ENCODE peak calls at places on chromosome 5, in five cellular contexts. N, E, K, W and J are unnamed samples.

GRCh38 chr5:132905938-132906337 is 32.5 kb downstream of the LEAP2 start:
- DNase-seq in E (peak), W (peak), N (no peak), K (no peak), J (no peak)

GRCh38 chr5:153782589-153783238 is 256.0 kb downstream of the FAM114A2 start:
- DNase-seq in E (no peak), W (peak), N (no peak), K (no peak), J (no peak)

GRCh38 chr5:152622628-152623027 is 217.5 kb upstream of the NMUR2 start:
- DNase-seq in W (no peak), N (no peak), K (no peak), E (no peak), J (no peak)

GRCh38 chr5:31049933-31050704 is 143.4 kb upstream of the CDH6 start:
- DNase-seq in E (peak), W (no peak), K (no peak), N (no peak), J (no peak)

GRCh38 chr5:1892685-1893445 is 10.1 kb upstream of the IRX4 start:
- DNase-seq in K (no peak), N (no peak), E (no peak), W (no peak), J (no peak)

GRCh38 chr5:144421411-144421810 is 250.7 kb downstream of the KCTD16 start:
- DNase-seq in N (no peak), W (peak), E (no peak), K (no peak), J (no peak)

GRCh38 chr5:72817076-72817476 is 615 bp downstream of the TNPO1 start:
- DNase-seq in E (peak), W (peak), N (peak), K (peak), J (peak)

GRCh38 chr5:83955916-83956315 is 235.3 kb upstream of the HAPLN1 start:
- DNase-seq in N (no peak), E (peak), K (no peak), W (peak), J (peak)

GRCh38 chr5:96661841-96662724 is at the start of gene CAST:
- DNase-seq in N (peak), E (peak), K (peak), W (peak), J (peak)

GRCh38 chr5:93415819-93416218 is 165.2 kb downstream of the NR2F1-AS1 start:
- DNase-seq in E (no peak), N (no peak), K (no peak), W (no peak), J (no peak)

GRCh38 chr5:180787025-180787424 is 15.6 kb downstream of the MGAT1 start:
- DNase-seq in W (no peak), N (no peak), E (no peak), K (no peak), J (no peak)

GRCh38 chr5:58911270-58911669 is 328.4 kb downstream of the RAB3C start:
- DNase-seq in K (no peak), E (no peak), N (no peak), W (no peak), J (no peak)

GRCh38 chr5:759111-759741 is 25.3 kb downstream of the ZDHHC11B start:
- DNase-seq in W (peak), E (no peak), K (peak), N (peak), J (no peak)

GRCh38 chr5:167623354-167623753 is 668.1 kb upstream of the WWC1 start:
- DNase-seq in E (no peak), W (peak), K (no peak), N (no peak), J (no peak)

GRCh38 chr5:124263172-124263571 is 483.3 kb downstream of the ZNF608 start:
- DNase-seq in K (no peak), N (no peak), W (no peak), E (no peak), J (no peak)

GRCh38 chr5:50553560-50553984 is 112.5 kb upstream of the EMB start:
- DNase-seq in W (peak), N (no peak), E (no peak), K (no peak), J (no peak)

GRCh38 chr5:134445841-134446818 is 34.4 kb upstream of the CDKN2AIPNL start:
- DNase-seq in N (no peak), E (no peak), K (no peak), W (no peak), J (no peak)

GRCh38 chr5:39161578-39161977 is 57.8 kb downstream of the FYB1 start:
- DNase-seq in E (no peak), W (no peak), K (no peak), N (no peak), J (no peak)

GRCh38 chr5:93421498-93421897 is 159.5 kb downstream of the NR2F1-AS1 start:
- DNase-seq in W (no peak), N (no peak), K (no peak), E (no peak), J (no peak)

GRCh38 chr5:173477320-173478055 is 139.0 kb downstream of the BOD1 start:
- DNase-seq in E (no peak), N (no peak), W (peak), K (no peak), J (peak)

GRCh38 chr5:127586371-127586770 is 62.5 kb upstream of the CTXN3 start:
- DNase-seq in N (no peak), W (no peak), K (no peak), E (no peak), J (no peak)

GRCh38 chr5:10528056-10528816 is 35.6 kb upstream of the ANKRD33B start:
- DNase-seq in E (no peak), W (no peak), N (no peak), K (no peak), J (peak)

GRCh38 chr5:31638286-31638685 is 645 bp upstream of the PDZD2 start:
- DNase-seq in E (no peak), N (peak), W (no peak), K (no peak), J (no peak)

GRCh38 chr5:65126192-65126591 is 355.5 kb downstream of the ADAMTS6 start:
- DNase-seq in N (no peak), W (peak), E (no peak), K (no peak), J (no peak)

GRCh38 chr5:131999471-131999931 is 12.0 kb downstream of the ACSL6 start:
- DNase-seq in N (no peak), E (no peak), K (no peak), W (no peak), J (no peak)

GRCh38 chr5:113123563-113123962 is 147.0 kb downstream of the DCP2 start:
- DNase-seq in N (no peak), K (no peak), E (no peak), W (peak), J (no peak)

GRCh38 chr5:56561-57290 is 35.2 kb upstream of the PLEKHG4B start:
- DNase-seq in W (peak), N (no peak), K (no peak), E (no peak), J (no peak)

GRCh38 chr5:43573058-43573457 is 16.2 kb upstream of the PAIP1 start:
- DNase-seq in W (peak), E (no peak), K (no peak), N (no peak), J (peak)

GRCh38 chr5:115549154-115549553 is 4.6 kb upstream of the FEM1C start:
- DNase-seq in W (peak), E (no peak), N (no peak), K (no peak), J (no peak)

GRCh38 chr5:473344-474192 is 30.6 kb downstream of the EXOC3 start:
- DNase-seq in K (peak), N (peak), W (peak), E (no peak), J (no peak)

GRCh38 chr5:140243855-140244254 is 59.0 kb downstream of the PFDN1 start:
- DNase-seq in E (no peak), W (no peak), N (no peak), K (no peak), J (no peak)

GRCh38 chr5:16809816-16810502 is 126.1 kb downstream of the MYO10 start:
- DNase-seq in W (peak), E (peak), N (peak), K (peak), J (peak)

GRCh38 chr5:128084228-128085167 is 932 bp downstream of the SLC12A2 start:
- DNase-seq in E (no peak), N (peak), K (peak), W (peak), J (no peak)

GRCh38 chr5:31435730-31436129 is 96.2 kb downstream of the DROSHA start:
- DNase-seq in E (no peak), W (no peak), N (no peak), K (no peak), J (no peak)

GRCh38 chr5:112772095-112772494 is 34.4 kb downstream of the APC start:
- DNase-seq in W (peak), E (no peak), K (no peak), N (no peak), J (no peak)

GRCh38 chr5:44665101-44665701 is 143.5 kb upstream of the MRPS30 start:
- DNase-seq in N (no peak), E (no peak), K (no peak), W (no peak), J (peak)

GRCh38 chr5:72363146-72363802 is 43.1 kb downstream of the PTCD2 start:
- DNase-seq in E (peak), W (peak), K (no peak), N (no peak), J (peak)

GRCh38 chr5:102312586-102312985 is 16.5 kb upstream of the SLCO4C1 start:
- DNase-seq in E (no peak), W (no peak), K (no peak), N (no peak), J (no peak)

GRCh38 chr5:90483206-90483605 is 8.5 kb downstream of the POLR3G start:
- DNase-seq in E (no peak), N (no peak), W (peak), K (no peak), J (no peak)

GRCh38 chr5:51225671-51226419 is 157.4 kb upstream of the ISL1 start:
- DNase-seq in E (no peak), W (no peak), N (no peak), K (no peak), J (no peak)

DNA sequence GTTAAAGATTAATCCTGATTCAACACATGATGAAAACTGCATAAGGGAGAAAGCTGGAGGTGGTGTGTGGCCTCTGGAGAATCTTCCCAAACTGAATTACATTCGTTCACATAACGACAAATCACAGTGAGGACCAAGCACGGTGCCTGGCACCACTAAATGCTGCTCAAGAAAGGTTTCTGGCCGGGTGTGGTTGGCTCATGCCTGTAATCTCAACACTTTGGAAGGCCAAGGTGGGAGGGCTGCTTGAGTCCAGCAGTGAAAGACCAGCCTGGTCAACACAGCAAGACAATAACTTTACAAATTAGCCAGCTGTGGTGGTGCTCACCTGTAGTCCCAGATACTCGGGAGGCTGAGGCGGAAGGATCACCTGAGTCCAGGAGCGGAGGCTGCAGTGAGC is 9.6 kb downstream of the COL23A1 start:
- DNase-seq in E (no peak), K (no peak), W (no peak), N (no peak), J (no peak)
- TF ChIP-seq CTCF in E (no peak), K (no peak), W (no peak), N (no peak), J (no peak)

GRCh38 chr5:25006734-25007133 is 362.0 kb upstream of the CDH10 start:
- DNase-seq in E (no peak), K (no peak), N (no peak), W (peak), J (no peak)
- TF ChIP-seq CTCF in E (no peak), K (no peak), N (no peak), W (no peak), J (no peak)

DNA sequence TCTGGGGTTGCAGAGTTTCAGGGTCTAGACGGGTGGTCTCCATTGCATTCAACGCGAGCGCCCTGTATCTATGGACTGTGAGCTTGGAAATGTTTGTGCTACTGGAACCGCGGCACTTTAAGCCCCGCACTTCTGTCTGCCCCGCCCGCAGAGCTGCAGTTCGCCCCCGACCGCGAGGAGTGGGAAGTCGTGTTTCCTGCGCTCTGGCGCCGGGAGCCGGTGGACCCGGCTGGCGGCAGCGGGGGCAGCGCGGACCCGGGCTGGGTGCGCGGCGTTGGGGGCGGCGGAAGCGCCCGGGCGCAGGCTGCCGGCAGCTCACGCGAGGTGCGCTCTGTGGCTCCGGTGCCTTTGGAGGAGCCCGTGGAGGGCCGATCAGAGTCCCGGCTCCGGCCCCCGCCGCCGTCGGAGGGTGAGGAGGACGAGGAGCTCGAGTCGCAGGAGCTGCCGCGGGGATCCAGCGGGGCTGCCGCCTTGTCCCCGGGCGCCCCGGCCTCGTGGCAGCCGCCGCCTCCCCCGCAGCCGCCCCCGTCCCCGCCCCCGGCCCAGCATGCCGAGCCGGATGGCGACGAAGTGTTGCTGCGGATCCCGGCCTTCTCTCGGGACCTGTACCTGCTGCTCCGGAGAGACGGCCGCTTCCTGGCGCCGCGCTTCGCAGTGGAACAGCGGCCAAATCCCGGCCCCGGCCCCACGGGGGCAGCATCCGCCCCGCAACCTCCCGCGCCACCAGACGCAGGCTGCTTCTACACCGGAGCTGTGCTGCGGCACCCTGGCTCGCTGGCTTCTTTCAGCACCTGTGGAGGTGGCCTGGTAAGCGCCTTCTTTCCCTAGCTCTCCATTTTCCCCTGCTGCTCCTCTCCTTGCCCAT is 1.1 kb downstream of the ADAMTS19 start:
- DNase-seq in E (no peak), N (peak), W (peak), K (peak), J (no peak)
- TF ChIP-seq CTCF in E (peak), N (no peak), W (peak), K (peak), J (peak)

GRCh38 chr5:172007153-172007794 is 836 bp upstream of the FBXW11 start:
- DNase-seq in W (no peak), E (no peak), N (no peak), K (no peak), J (no peak)
- TF ChIP-seq CTCF in W (no peak), E (no peak), N (no peak), K (no peak), J (no peak)

GRCh38 chr5:119743927-119744326 is 114.6 kb downstream of the FAM170A start:
- DNase-seq in W (peak), N (no peak), K (no peak), E (no peak), J (no peak)
- TF ChIP-seq CTCF in W (peak), N (no peak), K (peak), E (peak), J (no peak)